ENCODE peak calls at places on chromosomes 2 and 18, in nine cellular contexts. S is stomach, U is transverse colon, M is H1, J is SK-N-SH, L is HepG2, O is K562, C is sigmoid colon, W is A549. F is an unnamed sample.
A peak's percentile ranks its signal among the peaks of the same experiment; 100 is the strongest.

GRCh38 chr2:96869824-96870630 is at the start of gene SEMA4C:
- DNase-seq in S (peak; percentile 61), U (peak; percentile 64), M (no peak), J (peak; percentile 86), L (no peak), O (peak; percentile 81), C (peak; percentile 88), W (peak; percentile 30), F (peak; percentile 49)

GRCh38 chr2:26144031-26144430 is 28.9 kb upstream of the GAREM2 start:
- DNase-seq in S (no peak), U (peak; percentile 54), M (no peak), J (no peak), L (no peak), O (no peak), C (no peak), W (no peak), F (no peak)

GRCh38 chr2:160247295-160247694 is 47.2 kb upstream of the ITGB6 start:
- DNase-seq in S (no peak), U (no peak), M (no peak), J (no peak), L (no peak), O (no peak), C (no peak), W (no peak), F (no peak)

GRCh38 chr2:27707462-27708256 is 44.0 kb downstream of the SLC4A1AP start:
- DNase-seq in S (no peak), U (no peak), M (no peak), J (no peak), L (no peak), O (no peak), C (no peak), W (no peak), F (no peak)

GRCh38 chr2:106885326-106885725 is 641 bp downstream of the ST6GAL2 start:
- DNase-seq in S (no peak), U (no peak), M (no peak), J (peak; percentile 33), L (no peak), O (no peak), C (no peak), W (peak; percentile 16), F (no peak)

GRCh38 chr18:37364237-37364636 is 201.4 kb downstream of the CELF4 start:
- DNase-seq in S (peak; percentile 77), U (no peak), M (no peak), J (no peak), L (no peak), O (no peak), C (no peak), W (no peak), F (no peak)

GRCh38 chr2:145753209-145753608 is 1233.3 kb upstream of the ZEB2 start:
- DNase-seq in S (no peak), U (no peak), M (no peak), J (no peak), L (no peak), O (no peak), C (no peak), W (no peak), F (no peak)

GRCh38 chr2:48129256-48129950 is 223.1 kb upstream of the FBXO11 start:
- DNase-seq in S (no peak), U (no peak), M (no peak), J (no peak), L (no peak), O (no peak), C (no peak), W (no peak), F (no peak)

GRCh38 chr2:219112070-219112421 is 48.6 kb downstream of the NHEJ1 start:
- DNase-seq in S (no peak), U (no peak), M (no peak), J (no peak), L (no peak), O (no peak), C (no peak), W (no peak), F (no peak)

GRCh38 chr2:68193774-68194372 is 36.2 kb downstream of the PNO1 start:
- DNase-seq in S (no peak), U (no peak), M (no peak), J (no peak), L (no peak), O (no peak), C (no peak), W (peak; percentile 28), F (no peak)

GRCh38 chr2:134218928-134219707 is 34.8 kb upstream of the MGAT5 start:
- DNase-seq in S (no peak), U (peak; percentile 45), M (no peak), J (no peak), L (no peak), O (no peak), C (no peak), W (no peak), F (peak; percentile 40)

GRCh38 chr2:67760995-67761394 is 301.8 kb downstream of the C1D start:
- DNase-seq in S (no peak), U (no peak), M (no peak), J (no peak), L (no peak), O (no peak), C (no peak), W (no peak), F (no peak)

GRCh38 chr2:201261911-201262310 is 1.6 kb downstream of the CASP8 start:
- DNase-seq in S (no peak), U (no peak), M (no peak), J (no peak), L (no peak), O (no peak), C (no peak), W (no peak), F (no peak)

GRCh38 chr2:62787381-62787780 is 81.9 kb downstream of the EHBP1 start:
- DNase-seq in S (no peak), U (no peak), M (no peak), J (peak; percentile 31), L (no peak), O (no peak), C (no peak), W (no peak), F (no peak)

GRCh38 chr2:19362094-19362649 is 3.7 kb upstream of the OSR1 start:
- DNase-seq in S (no peak), U (no peak), M (no peak), J (peak; percentile 47), L (no peak), O (no peak), C (no peak), W (no peak), F (no peak)

GRCh38 chr2:170024721-170025120 is 153.2 kb upstream of the MYO3B start:
- DNase-seq in S (no peak), U (no peak), M (no peak), J (no peak), L (no peak), O (no peak), C (no peak), W (no peak), F (no peak)

GRCh38 chr2:224915126-224915525 is 127.1 kb downstream of the DOCK10 start:
- DNase-seq in S (no peak), U (no peak), M (no peak), J (no peak), L (no peak), O (no peak), C (no peak), W (no peak), F (no peak)

GRCh38 chr2:10310489-10310888 is 7.8 kb downstream of the HPCAL1 start:
- DNase-seq in S (no peak), U (no peak), M (no peak), J (no peak), L (no peak), O (no peak), C (no peak), W (no peak), F (no peak)

GRCh38 chr2:21047161-21048009 is 3.5 kb upstream of the APOB start:
- DNase-seq in S (peak; percentile 58), U (no peak), M (no peak), J (peak; percentile 36), L (peak; percentile 73), O (no peak), C (no peak), W (no peak), F (no peak)

GRCh38 chr2:235936493-235936892 is 231.7 kb downstream of the GBX2 start:
- DNase-seq in S (peak; percentile 2), U (no peak), M (no peak), J (no peak), L (peak; percentile 25), O (peak; percentile 30), C (no peak), W (no peak), F (no peak)
- TF ChIP-seq CTCF in S (no peak), U (peak; percentile 17), M (peak; percentile 28), J (peak; percentile 45), L (peak; percentile 66), O (peak; percentile 53), C (no peak), W (peak; percentile 53), F (no peak)

DNA sequence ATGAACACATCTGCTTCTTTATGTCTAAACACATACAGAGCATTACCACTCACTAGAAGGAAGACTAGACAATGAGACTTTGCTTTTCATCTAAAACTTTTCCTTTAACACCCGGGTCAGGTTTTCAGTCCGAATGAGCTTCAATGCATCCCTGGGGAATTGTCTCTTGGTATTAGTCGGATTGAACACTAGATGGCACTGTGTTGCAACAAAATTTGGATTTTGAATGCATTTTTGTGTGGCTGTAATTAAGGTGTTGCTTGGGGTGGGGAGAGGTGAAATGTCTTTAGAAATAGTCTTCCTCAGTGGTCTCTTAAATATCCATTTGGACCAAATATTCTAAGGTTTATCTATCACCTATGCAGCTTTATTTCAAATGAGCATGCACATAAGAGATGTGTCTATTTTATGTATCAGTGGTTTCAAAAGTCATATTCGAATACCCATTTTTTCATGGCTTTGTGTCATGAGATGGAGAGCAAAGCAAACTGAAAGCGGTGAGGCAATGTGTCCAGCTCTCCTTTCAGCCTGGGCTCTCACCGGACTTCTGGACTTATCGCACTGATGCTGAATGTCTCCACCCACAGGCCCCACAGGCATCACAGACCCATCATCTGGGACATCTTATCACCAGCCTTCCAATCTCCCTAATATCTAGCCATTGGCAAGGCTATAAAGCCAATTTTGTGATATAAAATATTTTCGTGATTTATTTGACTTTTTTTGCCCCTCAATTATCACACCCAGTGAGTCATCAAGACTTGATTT is 510.3 kb downstream of the RNF144A start:
- DNase-seq in S (no peak), U (no peak), M (peak; percentile 19), J (peak; percentile 80), L (peak; percentile 53), O (peak; percentile 55), C (no peak), W (peak; percentile 41), F (no peak)
- TF ChIP-seq EP300 in S (no peak), U (no peak), M (no peak), J (peak; percentile 11), L (no peak), O (no peak), C (no peak), W (no peak), F (no peak)

GRCh38 chr2:83459456-83459855 is 999.6 kb downstream of the SUCLG1 start:
- DNase-seq in S (no peak), U (no peak), M (no peak), J (no peak), L (no peak), O (no peak), C (no peak), W (no peak), F (no peak)
- TF ChIP-seq CTCF in S (no peak), U (no peak), M (no peak), J (no peak), L (no peak), O (no peak), C (no peak), W (no peak), F (no peak)

DNA sequence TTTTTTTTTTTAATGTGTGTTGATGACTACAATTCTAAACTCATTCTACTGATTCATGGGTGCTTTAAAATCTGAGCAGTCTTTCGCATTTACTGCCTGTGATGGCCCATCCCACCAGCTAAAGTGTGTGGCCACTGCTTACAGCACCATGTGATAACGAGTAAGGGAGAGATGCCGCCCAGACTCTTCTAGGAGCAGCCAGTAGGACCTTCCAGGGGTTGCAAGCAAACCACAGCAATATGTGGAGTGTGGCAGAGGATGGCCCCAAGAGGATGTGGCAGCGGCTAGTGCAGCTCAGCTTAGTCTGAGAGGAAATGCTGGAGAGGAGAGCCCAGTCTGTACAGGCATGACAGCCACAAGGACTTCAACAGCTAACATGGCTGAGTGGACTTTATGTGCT is 14.9 kb downstream of the IL1B start:
- DNase-seq in S (no peak), U (no peak), M (no peak), J (no peak), L (no peak), O (no peak), C (no peak), W (no peak), F (no peak)
- TF ChIP-seq EP300 in S (no peak), U (no peak), M (no peak), J (no peak), L (no peak), O (no peak), C (no peak), W (no peak), F (no peak)

F was measured in tibial nerve.